ENCODE peak calls at places on chromosomes 13 and 19, in four cellular contexts. One of them, this sample, is unnamed.

GRCh38 chr19:11018179-11018578 is 57.3 kb downstream of the SMARCA4 start:
- DNase-seq in gastrocnemius medialis: no peak
- DNase-seq in heart left ventricle: no peak
- DNase-seq in body of pancreas: no peak
- DNase-seq in this sample: no peak

GRCh38 chr19:46404039-46404883 is 9.1 kb downstream of the CCDC8 start:
- DNase-seq in gastrocnemius medialis: no peak
- DNase-seq in heart left ventricle: peak
- DNase-seq in body of pancreas: peak
- DNase-seq in this sample: no peak

GRCh38 chr13:84571264-84571663 is 689.0 kb upstream of the SLITRK1 start:
- DNase-seq in gastrocnemius medialis: no peak
- DNase-seq in heart left ventricle: no peak
- DNase-seq in body of pancreas: no peak
- DNase-seq in this sample: no peak

GRCh38 chr19:42293539-42293938 is 8.4 kb upstream of the PRR19 start:
- DNase-seq in gastrocnemius medialis: no peak
- DNase-seq in heart left ventricle: no peak
- DNase-seq in body of pancreas: no peak
- DNase-seq in this sample: no peak

GRCh38 chr13:45798851-45799250 is 52.7 kb downstream of the SIAH3 start:
- DNase-seq in gastrocnemius medialis: no peak
- DNase-seq in heart left ventricle: no peak
- DNase-seq in body of pancreas: no peak
- DNase-seq in this sample: no peak

GRCh38 chr19:27674701-27675100 is 1538.2 kb downstream of the UQCRFS1 start:
- DNase-seq in gastrocnemius medialis: no peak
- DNase-seq in heart left ventricle: no peak
- DNase-seq in body of pancreas: no peak
- DNase-seq in this sample: no peak

GRCh38 chr13:109998808-109999528 is 212.6 kb upstream of the IRS2 start:
- DNase-seq in gastrocnemius medialis: no peak
- DNase-seq in heart left ventricle: no peak
- DNase-seq in body of pancreas: no peak
- DNase-seq in this sample: no peak

GRCh38 chr19:18676692-18677091 is 6.8 kb upstream of the CRTC1 start:
- DNase-seq in gastrocnemius medialis: no peak
- DNase-seq in heart left ventricle: no peak
- DNase-seq in body of pancreas: no peak
- DNase-seq in this sample: no peak

GRCh38 chr13:114222461-114222968 is 12.2 kb upstream of the CDC16 start:
- DNase-seq in gastrocnemius medialis: no peak
- DNase-seq in heart left ventricle: no peak
- DNase-seq in body of pancreas: peak
- DNase-seq in this sample: no peak

GRCh38 chr19:51948979-51949378 is 21.7 kb downstream of the ZNF613 start:
- DNase-seq in gastrocnemius medialis: no peak
- DNase-seq in heart left ventricle: peak
- DNase-seq in body of pancreas: peak
- DNase-seq in this sample: no peak

GRCh38 chr13:27620377-27621115 is at the start of gene LNX2:
- DNase-seq in gastrocnemius medialis: peak
- DNase-seq in heart left ventricle: peak
- DNase-seq in body of pancreas: peak
- DNase-seq in this sample: peak

GRCh38 chr13:89951341-89951740 is 1396.1 kb upstream of the MIR17HG start:
- DNase-seq in gastrocnemius medialis: no peak
- DNase-seq in heart left ventricle: no peak
- DNase-seq in body of pancreas: no peak
- DNase-seq in this sample: no peak

GRCh38 chr19:17058236-17058635 is 17.0 kb downstream of the HAUS8 start:
- DNase-seq in gastrocnemius medialis: no peak
- DNase-seq in heart left ventricle: no peak
- DNase-seq in body of pancreas: no peak
- DNase-seq in this sample: no peak

GRCh38 chr19:48342841-48343540 is 17.6 kb downstream of the EMP3 start:
- DNase-seq in gastrocnemius medialis: no peak
- DNase-seq in heart left ventricle: no peak
- DNase-seq in body of pancreas: no peak
- DNase-seq in this sample: no peak

GRCh38 chr19:14775855-14776254 is 2.5 kb downstream of the ADGRE2 start:
- DNase-seq in gastrocnemius medialis: no peak
- DNase-seq in heart left ventricle: peak
- DNase-seq in body of pancreas: no peak
- DNase-seq in this sample: no peak

GRCh38 chr19:19652482-19653295 is 9.2 kb upstream of the GMIP start:
- DNase-seq in gastrocnemius medialis: no peak
- DNase-seq in heart left ventricle: no peak
- DNase-seq in body of pancreas: no peak
- DNase-seq in this sample: no peak

GRCh38 chr19:5907216-5907615 is 2.5 kb downstream of the VMAC start:
- DNase-seq in gastrocnemius medialis: no peak
- DNase-seq in heart left ventricle: no peak
- DNase-seq in body of pancreas: no peak
- DNase-seq in this sample: no peak

GRCh38 chr19:42098781-42099180 is 22.8 kb downstream of the ZNF574 start:
- DNase-seq in gastrocnemius medialis: no peak
- DNase-seq in heart left ventricle: no peak
- DNase-seq in body of pancreas: peak
- DNase-seq in this sample: no peak

GRCh38 chr19:18023596-18024212 is 15.7 kb downstream of the ARRDC2 start:
- DNase-seq in gastrocnemius medialis: peak
- DNase-seq in heart left ventricle: peak
- DNase-seq in body of pancreas: peak
- DNase-seq in this sample: peak

GRCh38 chr13:109465151-109465550 is 321.2 kb downstream of the IRS2 start:
- DNase-seq in gastrocnemius medialis: no peak
- DNase-seq in heart left ventricle: no peak
- DNase-seq in body of pancreas: no peak
- DNase-seq in this sample: no peak

GRCh38 chr19:18775586-18776287 is 15.4 kb downstream of the COMP start:
- DNase-seq in gastrocnemius medialis: no peak
- DNase-seq in heart left ventricle: no peak
- DNase-seq in body of pancreas: no peak
- DNase-seq in this sample: no peak

GRCh38 chr13:65339236-65339635 is 1890.9 kb downstream of the PCDH9 start:
- DNase-seq in gastrocnemius medialis: no peak
- DNase-seq in heart left ventricle: no peak
- DNase-seq in body of pancreas: no peak
- DNase-seq in this sample: no peak

GRCh38 chr13:67238277-67238859 is 8.2 kb upstream of the PCDH9 start:
- DNase-seq in gastrocnemius medialis: no peak
- DNase-seq in heart left ventricle: no peak
- DNase-seq in body of pancreas: no peak
- DNase-seq in this sample: no peak

DNA sequence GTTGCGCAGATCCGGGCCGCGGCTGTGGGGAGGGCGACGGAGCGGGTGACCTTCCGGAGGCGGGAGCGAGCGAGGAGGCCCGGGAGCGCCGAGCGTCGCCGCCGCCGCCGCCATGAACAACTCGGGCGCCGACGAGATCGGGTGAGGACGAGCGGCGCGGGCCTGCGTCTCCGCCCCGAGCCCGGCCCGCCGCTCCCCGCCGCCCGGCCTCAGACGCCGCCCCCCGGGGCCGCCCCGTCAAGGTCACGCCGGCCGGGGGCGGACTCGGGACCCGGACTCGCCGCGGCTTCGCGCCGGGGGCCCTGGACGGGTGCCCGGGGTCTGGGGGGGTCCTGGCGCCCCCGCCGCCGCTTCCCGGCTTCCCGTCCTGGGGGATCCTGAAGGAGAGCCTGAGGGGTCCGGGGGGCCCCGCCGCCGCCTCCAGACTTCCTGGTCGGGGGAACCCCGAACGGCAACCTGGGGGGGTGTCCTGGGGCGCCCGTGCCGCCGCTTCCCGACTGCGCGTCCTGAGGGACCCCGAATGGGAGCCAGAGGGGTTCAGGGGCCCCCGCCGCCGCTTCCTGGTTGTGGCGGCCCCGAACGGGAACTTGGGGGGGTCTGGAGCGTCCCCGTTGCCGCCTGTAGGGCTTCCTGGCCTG is 395 bp downstream of the DAZAP1 start:
- DNase-seq in gastrocnemius medialis: no peak
- DNase-seq in heart left ventricle: no peak
- DNase-seq in body of pancreas: no peak
- DNase-seq in this sample: no peak
- TF ChIP-seq POLR2A in gastrocnemius medialis: peak
- TF ChIP-seq POLR2A in heart left ventricle: no peak
- TF ChIP-seq POLR2A in body of pancreas: no peak
- TF ChIP-seq POLR2A in this sample: no peak

GRCh38 chr19:49687566-49688316 is 1.7 kb upstream of the ADM5 start:
- DNase-seq in gastrocnemius medialis: no peak
- DNase-seq in heart left ventricle: no peak
- DNase-seq in body of pancreas: no peak
- DNase-seq in this sample: no peak
- H3K27ac ChIP-seq in gastrocnemius medialis: peak
- H3K27ac ChIP-seq in heart left ventricle: peak
- H3K27ac ChIP-seq in body of pancreas: no peak
- H3K27ac ChIP-seq in this sample: peak

GRCh38 chr19:58097783-58098681 is at the start of gene ZSCAN18:
- DNase-seq in gastrocnemius medialis: peak
- DNase-seq in heart left ventricle: peak
- DNase-seq in body of pancreas: peak
- DNase-seq in this sample: peak
- TF ChIP-seq CTCF in gastrocnemius medialis: no peak
- TF ChIP-seq CTCF in heart left ventricle: no peak
- TF ChIP-seq CTCF in body of pancreas: no peak
- TF ChIP-seq CTCF in this sample: no peak

GRCh38 chr19:13103961-13104847 is 1.5 kb upstream of the LYL1 start:
- DNase-seq in gastrocnemius medialis: no peak
- DNase-seq in heart left ventricle: peak
- DNase-seq in body of pancreas: peak
- DNase-seq in this sample: no peak
- TF ChIP-seq POLR2A in gastrocnemius medialis: no peak
- TF ChIP-seq POLR2A in heart left ventricle: no peak
- TF ChIP-seq POLR2A in body of pancreas: no peak
- TF ChIP-seq POLR2A in this sample: no peak

DNA sequence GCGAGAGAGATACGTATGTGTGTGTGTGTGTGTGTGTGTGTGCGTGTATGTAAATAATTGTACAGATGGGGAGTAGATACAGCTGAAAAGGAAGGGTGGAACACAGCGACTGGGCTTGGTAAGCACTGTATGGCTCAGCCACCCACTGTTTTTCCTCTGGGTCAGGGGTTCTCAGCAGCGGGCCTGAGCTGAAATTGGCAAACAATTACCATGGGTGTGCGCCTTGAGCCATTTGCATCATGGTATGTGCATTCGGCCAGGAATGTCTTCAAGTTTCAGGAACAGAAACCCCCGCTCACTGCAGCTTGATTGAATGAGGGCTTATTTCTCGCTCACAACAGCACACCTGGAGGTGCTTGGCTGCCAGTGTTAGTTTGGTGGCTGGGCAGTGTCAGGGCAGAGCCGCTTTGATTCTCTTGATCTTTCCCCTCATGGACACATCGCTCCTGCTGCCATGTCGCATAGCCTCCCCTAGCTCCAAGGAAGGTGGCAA is 126.7 kb downstream of the SIPA1L3 start:
- DNase-seq in gastrocnemius medialis: no peak
- DNase-seq in heart left ventricle: no peak
- DNase-seq in body of pancreas: no peak
- DNase-seq in this sample: no peak
- H3K27ac ChIP-seq in gastrocnemius medialis: no peak
- H3K27ac ChIP-seq in heart left ventricle: no peak
- H3K27ac ChIP-seq in body of pancreas: no peak
- H3K27ac ChIP-seq in this sample: no peak

GRCh38 chr13:70171151-70171550 is 62.9 kb upstream of the KLHL1 start:
- DNase-seq in gastrocnemius medialis: no peak
- DNase-seq in heart left ventricle: no peak
- DNase-seq in body of pancreas: no peak
- DNase-seq in this sample: no peak
- TF ChIP-seq CTCF in gastrocnemius medialis: no peak
- TF ChIP-seq CTCF in heart left ventricle: no peak
- TF ChIP-seq CTCF in body of pancreas: no peak
- TF ChIP-seq CTCF in this sample: no peak

DNA sequence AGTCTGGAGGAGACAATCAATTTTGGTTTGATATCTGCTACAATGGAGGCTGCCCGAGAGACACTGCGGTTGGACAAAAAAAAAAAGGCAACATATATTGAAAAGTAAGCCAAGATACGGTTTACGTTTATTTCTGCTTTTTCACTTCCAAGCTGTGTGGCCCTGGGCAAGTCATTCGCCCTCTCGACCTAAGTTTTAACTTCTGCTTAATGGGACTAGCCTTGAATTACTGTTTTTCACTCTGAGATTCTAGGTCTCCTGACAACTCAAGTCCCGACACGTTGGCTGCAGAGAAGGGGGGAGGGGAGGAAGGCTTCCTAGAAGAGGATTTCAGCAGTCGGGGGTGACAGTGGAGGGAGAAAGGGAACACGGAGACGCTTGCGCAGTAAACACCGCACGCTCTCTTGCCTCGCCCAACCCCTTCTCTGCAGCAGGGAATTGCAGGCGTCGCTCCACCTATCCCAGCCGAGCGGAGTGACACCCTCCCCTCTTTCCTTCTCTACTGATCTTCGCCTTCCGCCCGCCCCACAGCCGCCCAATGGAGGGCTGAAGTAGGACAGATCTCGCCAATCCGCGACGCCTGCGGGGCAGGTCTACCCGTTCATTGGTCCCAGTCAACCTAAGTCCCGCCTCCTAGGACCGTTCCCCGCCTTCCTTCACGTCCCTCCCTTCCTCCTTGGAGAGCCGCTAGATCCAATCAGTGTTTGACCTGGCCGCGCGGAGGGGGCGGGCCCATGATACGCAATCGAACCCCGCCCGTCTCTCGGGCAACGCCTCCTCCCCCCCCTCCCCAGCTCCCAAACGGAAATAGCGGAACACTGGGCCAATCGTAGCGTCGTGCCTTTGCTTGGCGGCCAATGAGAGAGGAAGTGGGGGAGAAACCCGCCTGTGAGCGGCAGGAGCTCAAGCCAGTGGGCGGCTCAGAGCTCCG is 529 bp upstream of the AP2A1 start:
- DNase-seq in gastrocnemius medialis: peak
- DNase-seq in heart left ventricle: peak
- DNase-seq in body of pancreas: peak
- DNase-seq in this sample: peak
- TF ChIP-seq POLR2A in gastrocnemius medialis: peak
- TF ChIP-seq POLR2A in heart left ventricle: no peak
- TF ChIP-seq POLR2A in body of pancreas: peak
- TF ChIP-seq POLR2A in this sample: peak

This sample was measured in esophagus muscularis mucosa.